ENCODE peak calls at places on chromosome 16, in four cellular contexts. X is SK-N-SH, M is K562, H is GM12878. G is an unnamed sample.

GRCh38 chr16:20853981-20854620 is 46.1 kb downstream of the DCUN1D3 start:
- DNase-seq in X (no peak), M (no peak), H (no peak), G (no peak)

GRCh38 chr16:46822270-46822669 is 8.7 kb downstream of the C16orf87 start:
- DNase-seq in X (no peak), H (peak), M (no peak), G (no peak)

GRCh38 chr16:68235882-68236803 is at the start of gene ESRP2:
- DNase-seq in M (no peak), H (no peak), X (peak), G (peak)

GRCh38 chr16:15521758-15522509 is 87.5 kb downstream of the BMERB1 start:
- DNase-seq in H (no peak), X (peak), M (peak), G (no peak)

GRCh38 chr16:72482695-72483094 is 310.7 kb upstream of the PMFBP1 start:
- DNase-seq in M (no peak), H (no peak), X (no peak), G (no peak)

GRCh38 chr16:7351572-7351971 is 18.9 kb downstream of the RBFOX1 start:
- DNase-seq in H (no peak), X (no peak), M (no peak), G (no peak)

GRCh38 chr16:87789437-87790277 is 23.9 kb upstream of the KLHDC4 start:
- DNase-seq in M (no peak), H (no peak), X (no peak), G (no peak)

GRCh38 chr16:31365131-31365865 is 10.3 kb downstream of the ITGAX start:
- DNase-seq in H (no peak), X (no peak), M (no peak), G (no peak)

GRCh38 chr16:55209626-55210025 is 114.4 kb upstream of the IRX6 start:
- DNase-seq in H (no peak), X (no peak), M (no peak), G (no peak)

GRCh38 chr16:5075637-5076036 is 4.0 kb downstream of the ALG1 start:
- DNase-seq in H (no peak), X (peak), M (no peak), G (no peak)

GRCh38 chr16:58098207-58099096 is 30.7 kb downstream of the CFAP20 start:
- DNase-seq in X (no peak), M (no peak), H (no peak), G (no peak)

GRCh38 chr16:17278988-17279387 is 191.8 kb downstream of the XYLT1 start:
- DNase-seq in H (no peak), M (no peak), X (no peak), G (no peak)

GRCh38 chr16:17276610-17277009 is 194.2 kb downstream of the XYLT1 start:
- DNase-seq in X (no peak), M (no peak), H (no peak), G (no peak)

GRCh38 chr16:17275989-17276530 is 194.7 kb downstream of the XYLT1 start:
- DNase-seq in M (no peak), X (no peak), H (no peak), G (no peak)

GRCh38 chr16:17275076-17275732 is 195.6 kb downstream of the XYLT1 start:
- DNase-seq in M (no peak), H (no peak), X (no peak), G (no peak)

GRCh38 chr16:17277981-17278381 is 192.8 kb downstream of the XYLT1 start:
- DNase-seq in H (no peak), X (no peak), M (peak), G (peak)
- TF ChIP-seq USF1 in H (no peak), X (no peak), M (no peak), G (no peak)

GRCh38 chr16:86308514-86308913 is 201.8 kb upstream of the FOXF1 start:
- DNase-seq in H (no peak), M (no peak), X (no peak), G (no peak)

GRCh38 chr16:86306811-86307517 is 203.4 kb upstream of the FOXF1 start:
- DNase-seq in M (no peak), H (no peak), X (no peak), G (no peak)

GRCh38 chr16:86306046-86306644 is 204.2 kb upstream of the FOXF1 start:
- DNase-seq in M (no peak), H (no peak), X (no peak), G (no peak)

GRCh38 chr16:86305440-86305839 is 204.9 kb upstream of the FOXF1 start:
- DNase-seq in M (no peak), X (no peak), H (no peak), G (no peak)

GRCh38 chr16:86307518-86307903 is 202.8 kb upstream of the FOXF1 start:
- DNase-seq in M (no peak), X (no peak), H (no peak), G (no peak)
- TF ChIP-seq USF1 in M (no peak), X (no peak), H (no peak), G (no peak)

GRCh38 chr16:85416267-85417109 is 196.6 kb upstream of the GSE1 start:
- DNase-seq in H (no peak), X (peak), M (peak), G (peak)
- TF ChIP-seq USF1 in H (peak), X (peak), M (peak), G (peak)

GRCh38 chr16:48287239-48287638 is 39.9 kb upstream of the ABCC11 start:
- DNase-seq in M (no peak), H (no peak), X (no peak), G (no peak)
- TF ChIP-seq USF1 in M (no peak), H (no peak), X (no peak), G (no peak)

GRCh38 chr16:14368399-14368798 is 261.7 kb downstream of the PARN start:
- DNase-seq in H (no peak), M (no peak), X (no peak), G (no peak)
- TF ChIP-seq USF1 in H (no peak), M (no peak), X (no peak), G (no peak)